ENCODE peak calls at places on chromosomes 7 and 10, in five cellular contexts. One of them, this sample, is unnamed.

GRCh38 chr7:5553298-5553877 is 129.8 kb upstream of the TNRC18 start:
- DNase-seq in psoas muscle: no peak
- DNase-seq in astrocyte of the cerebellum: no peak
- DNase-seq in heart left ventricle: no peak
- DNase-seq in fibroblast of lung: no peak
- DNase-seq in this sample: no peak

GRCh38 chr10:24438800-24439199 is 229.9 kb downstream of the KIAA1217 start:
- DNase-seq in psoas muscle: no peak
- DNase-seq in astrocyte of the cerebellum: no peak
- DNase-seq in heart left ventricle: no peak
- DNase-seq in fibroblast of lung: no peak
- DNase-seq in this sample: no peak

GRCh38 chr10:125343118-125343752 is 182.9 kb upstream of the CTBP2 start:
- DNase-seq in psoas muscle: no peak
- DNase-seq in astrocyte of the cerebellum: no peak
- DNase-seq in heart left ventricle: no peak
- DNase-seq in fibroblast of lung: peak
- DNase-seq in this sample: peak

GRCh38 chr10:13086051-13086450 is 13.9 kb upstream of the OPTN start:
- DNase-seq in psoas muscle: no peak
- DNase-seq in astrocyte of the cerebellum: no peak
- DNase-seq in heart left ventricle: no peak
- DNase-seq in fibroblast of lung: no peak
- DNase-seq in this sample: no peak

GRCh38 chr10:94858022-94858421 is 80.4 kb upstream of the CYP2C9 start:
- DNase-seq in psoas muscle: no peak
- DNase-seq in astrocyte of the cerebellum: no peak
- DNase-seq in heart left ventricle: no peak
- DNase-seq in fibroblast of lung: no peak
- DNase-seq in this sample: no peak

GRCh38 chr10:17781856-17782255 is 27.3 kb upstream of the MRC1 start:
- DNase-seq in psoas muscle: no peak
- DNase-seq in astrocyte of the cerebellum: no peak
- DNase-seq in heart left ventricle: no peak
- DNase-seq in fibroblast of lung: no peak
- DNase-seq in this sample: no peak

GRCh38 chr7:42236266-42237161 is 495 bp downstream of the GLI3 start:
- DNase-seq in psoas muscle: peak
- DNase-seq in astrocyte of the cerebellum: no peak
- DNase-seq in heart left ventricle: peak
- DNase-seq in fibroblast of lung: peak
- DNase-seq in this sample: peak

GRCh38 chr10:132476146-132477065 is 61.2 kb upstream of the INPP5A start:
- DNase-seq in psoas muscle: no peak
- DNase-seq in astrocyte of the cerebellum: no peak
- DNase-seq in heart left ventricle: peak
- DNase-seq in fibroblast of lung: no peak
- DNase-seq in this sample: no peak

GRCh38 chr10:36181421-36181820 is 539.3 kb upstream of the FZD8 start:
- DNase-seq in psoas muscle: no peak
- DNase-seq in astrocyte of the cerebellum: no peak
- DNase-seq in heart left ventricle: no peak
- DNase-seq in fibroblast of lung: peak
- DNase-seq in this sample: peak

GRCh38 chr10:126243976-126244375 is 144.3 kb downstream of the ADAM12 start:
- DNase-seq in psoas muscle: no peak
- DNase-seq in astrocyte of the cerebellum: peak
- DNase-seq in heart left ventricle: no peak
- DNase-seq in fibroblast of lung: peak
- DNase-seq in this sample: peak

GRCh38 chr7:34823650-34824258 is 165.7 kb downstream of the NPSR1 start:
- DNase-seq in psoas muscle: peak
- DNase-seq in astrocyte of the cerebellum: no peak
- DNase-seq in heart left ventricle: no peak
- DNase-seq in fibroblast of lung: peak
- DNase-seq in this sample: peak

GRCh38 chr7:57354679-57355338 is 95.2 kb upstream of the ZNF716 start:
- DNase-seq in psoas muscle: no peak
- DNase-seq in astrocyte of the cerebellum: no peak
- DNase-seq in heart left ventricle: no peak
- DNase-seq in fibroblast of lung: no peak
- DNase-seq in this sample: no peak

GRCh38 chr7:150368884-150369739 is 490 bp downstream of the REPIN1 start:
- DNase-seq in psoas muscle: peak
- DNase-seq in astrocyte of the cerebellum: no peak
- DNase-seq in heart left ventricle: peak
- DNase-seq in fibroblast of lung: peak
- DNase-seq in this sample: peak

GRCh38 chr7:111137296-111138195 is 46.6 kb downstream of the LRRN3 start:
- DNase-seq in psoas muscle: no peak
- DNase-seq in astrocyte of the cerebellum: no peak
- DNase-seq in heart left ventricle: no peak
- DNase-seq in fibroblast of lung: peak
- DNase-seq in this sample: peak

GRCh38 chr10:80464557-80465466 is 10.7 kb downstream of the TSPAN14 start:
- DNase-seq in psoas muscle: peak
- DNase-seq in astrocyte of the cerebellum: no peak
- DNase-seq in heart left ventricle: peak
- DNase-seq in fibroblast of lung: no peak
- DNase-seq in this sample: no peak

GRCh38 chr10:29555746-29556481 is 78.9 kb downstream of the SVIL start:
- DNase-seq in psoas muscle: no peak
- DNase-seq in astrocyte of the cerebellum: peak
- DNase-seq in heart left ventricle: no peak
- DNase-seq in fibroblast of lung: peak
- DNase-seq in this sample: peak

GRCh38 chr7:120819861-120820260 is 38.1 kb downstream of the TSPAN12 start:
- DNase-seq in psoas muscle: no peak
- DNase-seq in astrocyte of the cerebellum: no peak
- DNase-seq in heart left ventricle: no peak
- DNase-seq in fibroblast of lung: no peak
- DNase-seq in this sample: no peak

GRCh38 chr7:142797799-142798377 is 27.1 kb downstream of the PRSS2 start:
- DNase-seq in psoas muscle: no peak
- DNase-seq in astrocyte of the cerebellum: no peak
- DNase-seq in heart left ventricle: no peak
- DNase-seq in fibroblast of lung: no peak
- DNase-seq in this sample: peak

GRCh38 chr10:97543025-97543546 is 29.5 kb upstream of the ANKRD2 start:
- DNase-seq in psoas muscle: peak
- DNase-seq in astrocyte of the cerebellum: peak
- DNase-seq in heart left ventricle: peak
- DNase-seq in fibroblast of lung: peak
- DNase-seq in this sample: peak

GRCh38 chr7:10483671-10484070 is 490.0 kb upstream of the PHF14 start:
- DNase-seq in psoas muscle: no peak
- DNase-seq in astrocyte of the cerebellum: no peak
- DNase-seq in heart left ventricle: no peak
- DNase-seq in fibroblast of lung: peak
- DNase-seq in this sample: no peak

GRCh38 chr10:124131176-124131575 is 37.8 kb upstream of the CHST15 start:
- DNase-seq in psoas muscle: no peak
- DNase-seq in astrocyte of the cerebellum: no peak
- DNase-seq in heart left ventricle: no peak
- DNase-seq in fibroblast of lung: no peak
- DNase-seq in this sample: no peak

GRCh38 chr10:22370320-22370719 is 25.0 kb downstream of the SPAG6 start:
- DNase-seq in psoas muscle: no peak
- DNase-seq in astrocyte of the cerebellum: no peak
- DNase-seq in heart left ventricle: no peak
- DNase-seq in fibroblast of lung: no peak
- DNase-seq in this sample: no peak

GRCh38 chr10:18659784-18660561 is 742 bp downstream of the ARL5B start:
- DNase-seq in psoas muscle: no peak
- DNase-seq in astrocyte of the cerebellum: no peak
- DNase-seq in heart left ventricle: no peak
- DNase-seq in fibroblast of lung: peak
- DNase-seq in this sample: peak

GRCh38 chr7:20021834-20022233 is 195.3 kb downstream of the MACC1 start:
- DNase-seq in psoas muscle: no peak
- DNase-seq in astrocyte of the cerebellum: no peak
- DNase-seq in heart left ventricle: no peak
- DNase-seq in fibroblast of lung: no peak
- DNase-seq in this sample: no peak

GRCh38 chr7:43038229-43038628 is 74.2 kb upstream of the HECW1 start:
- DNase-seq in psoas muscle: no peak
- DNase-seq in astrocyte of the cerebellum: peak
- DNase-seq in heart left ventricle: no peak
- DNase-seq in fibroblast of lung: peak
- DNase-seq in this sample: peak

GRCh38 chr7:92639956-92640355 is 49.8 kb upstream of the FAM133B start:
- DNase-seq in psoas muscle: no peak
- DNase-seq in astrocyte of the cerebellum: no peak
- DNase-seq in heart left ventricle: no peak
- DNase-seq in fibroblast of lung: no peak
- DNase-seq in this sample: no peak

GRCh38 chr7:29038463-29038862 is 80.3 kb upstream of the TRIL start:
- DNase-seq in psoas muscle: no peak
- DNase-seq in astrocyte of the cerebellum: no peak
- DNase-seq in heart left ventricle: no peak
- DNase-seq in fibroblast of lung: no peak
- DNase-seq in this sample: peak

GRCh38 chr10:70457759-70458305 is 16.4 kb upstream of the NODAL start:
- DNase-seq in psoas muscle: no peak
- DNase-seq in astrocyte of the cerebellum: no peak
- DNase-seq in heart left ventricle: no peak
- DNase-seq in fibroblast of lung: no peak
- DNase-seq in this sample: no peak
- H3K4me3 ChIP-seq in psoas muscle: peak
- H3K4me3 ChIP-seq in astrocyte of the cerebellum: peak
- H3K4me3 ChIP-seq in heart left ventricle: peak
- H3K4me3 ChIP-seq in fibroblast of lung: no peak
- H3K4me3 ChIP-seq in this sample: no peak

DNA sequence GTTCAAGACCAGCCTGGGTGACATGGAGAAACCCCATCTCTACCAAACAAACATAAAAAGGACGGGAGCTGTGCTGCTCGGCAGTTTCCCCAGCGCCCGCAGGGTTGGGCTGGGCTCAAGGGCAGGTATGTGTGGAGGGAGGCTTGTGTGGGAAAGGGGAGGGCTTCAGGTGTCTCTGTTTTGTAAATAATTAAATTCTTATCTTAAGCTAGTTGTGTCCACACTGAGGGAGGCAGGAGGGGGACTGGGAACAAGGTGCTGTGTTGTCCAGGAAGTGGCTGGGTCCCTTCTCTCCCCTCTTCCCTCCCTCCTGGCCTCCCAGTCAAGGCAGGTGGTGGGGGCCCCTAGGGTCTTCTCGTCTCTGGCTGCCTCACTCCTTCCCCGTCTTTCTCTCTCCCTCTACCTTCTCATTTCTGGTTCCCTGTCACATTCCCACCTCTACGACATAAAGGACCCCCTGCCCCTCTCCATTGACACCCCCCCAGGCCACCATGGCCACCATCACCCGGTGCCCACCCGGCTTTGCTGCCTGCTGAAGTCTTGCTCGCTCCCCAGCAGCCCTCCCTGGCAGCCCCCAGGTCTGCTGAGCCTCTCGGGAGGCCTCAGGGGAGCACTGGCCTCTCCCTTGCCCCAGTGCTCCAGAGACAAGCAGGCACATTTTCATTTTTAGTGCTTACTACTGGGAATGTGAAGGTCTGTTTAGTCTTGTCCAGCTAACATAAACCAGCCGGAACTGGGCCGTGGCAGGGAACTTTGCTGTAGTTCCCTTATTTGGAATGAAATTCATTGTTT is 19.3 kb downstream of the NEURL1 start:
- DNase-seq in psoas muscle: no peak
- DNase-seq in astrocyte of the cerebellum: no peak
- DNase-seq in heart left ventricle: no peak
- DNase-seq in fibroblast of lung: no peak
- DNase-seq in this sample: no peak
- TF ChIP-seq CTCF in psoas muscle: no peak
- TF ChIP-seq CTCF in astrocyte of the cerebellum: no peak
- TF ChIP-seq CTCF in heart left ventricle: no peak
- TF ChIP-seq CTCF in fibroblast of lung: no peak
- TF ChIP-seq CTCF in this sample: no peak

GRCh38 chr10:117216611-117217195 is 19.4 kb downstream of the KCNK18 start:
- DNase-seq in psoas muscle: peak
- DNase-seq in astrocyte of the cerebellum: peak
- DNase-seq in heart left ventricle: peak
- DNase-seq in fibroblast of lung: peak
- DNase-seq in this sample: peak
- H3K4me3 ChIP-seq in psoas muscle: peak
- H3K4me3 ChIP-seq in astrocyte of the cerebellum: peak
- H3K4me3 ChIP-seq in heart left ventricle: peak
- H3K4me3 ChIP-seq in fibroblast of lung: peak
- H3K4me3 ChIP-seq in this sample: peak

GRCh38 chr10:76902949-76903348 is 734.7 kb downstream of the KCNMA1 start:
- DNase-seq in psoas muscle: no peak
- DNase-seq in astrocyte of the cerebellum: no peak
- DNase-seq in heart left ventricle: peak
- DNase-seq in fibroblast of lung: peak
- DNase-seq in this sample: peak
- TF ChIP-seq CTCF in psoas muscle: peak
- TF ChIP-seq CTCF in astrocyte of the cerebellum: peak
- TF ChIP-seq CTCF in heart left ventricle: peak
- TF ChIP-seq CTCF in fibroblast of lung: no peak
- TF ChIP-seq CTCF in this sample: peak

GRCh38 chr7:159051916-159052315 is 92.8 kb downstream of the VIPR2 start:
- DNase-seq in psoas muscle: no peak
- DNase-seq in astrocyte of the cerebellum: no peak
- DNase-seq in heart left ventricle: no peak
- DNase-seq in fibroblast of lung: no peak
- DNase-seq in this sample: no peak
- H3K4me3 ChIP-seq in psoas muscle: no peak
- H3K4me3 ChIP-seq in astrocyte of the cerebellum: no peak
- H3K4me3 ChIP-seq in heart left ventricle: no peak
- H3K4me3 ChIP-seq in fibroblast of lung: no peak
- H3K4me3 ChIP-seq in this sample: no peak

This sample was measured in cardiac fibroblast.